ENCODE peak calls at places on chromosomes 7 and 10, in four cellular contexts. One of them, this sample, is unnamed.

GRCh38 chr10:22740180-22740579 is 25.8 kb upstream of the PIP4K2A start:
- DNase-seq in psoas muscle: no peak
- DNase-seq in A549: no peak
- DNase-seq in right cardiac atrium: no peak
- DNase-seq in this sample: no peak

GRCh38 chr7:108427766-108428165 is 28.5 kb downstream of the NRCAM start:
- DNase-seq in A549: no peak
- DNase-seq in psoas muscle: no peak
- DNase-seq in right cardiac atrium: no peak
- DNase-seq in this sample: no peak

GRCh38 chr10:89275383-89275782 is 23.8 kb upstream of the LIPA start:
- DNase-seq in psoas muscle: no peak
- DNase-seq in right cardiac atrium: no peak
- DNase-seq in A549: no peak
- DNase-seq in this sample: no peak

GRCh38 chr7:2546776-2547586 is 8.3 kb downstream of the BRAT1 start:
- DNase-seq in A549: no peak
- DNase-seq in right cardiac atrium: peak
- DNase-seq in psoas muscle: no peak
- DNase-seq in this sample: no peak

GRCh38 chr10:96747734-96748550 is 27.6 kb upstream of the PIK3AP1 start:
- DNase-seq in psoas muscle: no peak
- DNase-seq in right cardiac atrium: no peak
- DNase-seq in A549: no peak
- DNase-seq in this sample: no peak

GRCh38 chr7:33719059-33719581 is 186.2 kb upstream of the BMPER start:
- DNase-seq in right cardiac atrium: peak
- DNase-seq in A549: no peak
- DNase-seq in psoas muscle: peak
- DNase-seq in this sample: peak

GRCh38 chr10:9096288-9096687 is 1041.8 kb downstream of the GATA3 start:
- DNase-seq in A549: no peak
- DNase-seq in right cardiac atrium: no peak
- DNase-seq in psoas muscle: no peak
- DNase-seq in this sample: no peak

GRCh38 chr10:58608356-58608755 is 95.7 kb downstream of the BICC1 start:
- DNase-seq in A549: no peak
- DNase-seq in right cardiac atrium: no peak
- DNase-seq in psoas muscle: no peak
- DNase-seq in this sample: no peak

GRCh38 chr7:55546826-55547225 is 25.5 kb downstream of the VOPP1 start:
- DNase-seq in A549: peak
- DNase-seq in psoas muscle: peak
- DNase-seq in right cardiac atrium: peak
- DNase-seq in this sample: no peak

GRCh38 chr10:70295321-70295720 is 11.5 kb upstream of the NPFFR1 start:
- DNase-seq in psoas muscle: no peak
- DNase-seq in A549: no peak
- DNase-seq in right cardiac atrium: peak
- DNase-seq in this sample: no peak

GRCh38 chr7:27214587-27214950 is 14.7 kb upstream of the HOXA13 start:
- DNase-seq in right cardiac atrium: no peak
- DNase-seq in psoas muscle: no peak
- DNase-seq in A549: no peak
- DNase-seq in this sample: no peak

GRCh38 chr10:10551595-10551994 is 466.1 kb upstream of the CELF2 start:
- DNase-seq in psoas muscle: no peak
- DNase-seq in A549: no peak
- DNase-seq in right cardiac atrium: no peak
- DNase-seq in this sample: no peak

GRCh38 chr7:50814166-50814565 is 31.5 kb upstream of the GRB10 start:
- DNase-seq in A549: no peak
- DNase-seq in psoas muscle: no peak
- DNase-seq in right cardiac atrium: no peak
- DNase-seq in this sample: no peak

GRCh38 chr7:100952641-100953040 is 3.3 kb downstream of the MUC3A start:
- DNase-seq in right cardiac atrium: no peak
- DNase-seq in psoas muscle: no peak
- DNase-seq in A549: no peak
- DNase-seq in this sample: no peak

GRCh38 chr7:139426258-139427028 is 57.0 kb downstream of the KLRG2 start:
- DNase-seq in psoas muscle: no peak
- DNase-seq in right cardiac atrium: no peak
- DNase-seq in A549: no peak
- DNase-seq in this sample: no peak

GRCh38 chr10:30811665-30812017 is 182.1 kb upstream of the LYZL2 start:
- DNase-seq in right cardiac atrium: no peak
- DNase-seq in A549: no peak
- DNase-seq in psoas muscle: no peak
- DNase-seq in this sample: no peak

GRCh38 chr10:74179124-74179710 is 28.2 kb downstream of the ADK start:
- DNase-seq in right cardiac atrium: no peak
- DNase-seq in psoas muscle: no peak
- DNase-seq in A549: no peak
- DNase-seq in this sample: no peak

GRCh38 chr7:137992738-137993394 is 9.0 kb downstream of the CREB3L2 start:
- DNase-seq in right cardiac atrium: peak
- DNase-seq in psoas muscle: peak
- DNase-seq in A549: no peak
- DNase-seq in this sample: no peak

GRCh38 chr10:119341236-119342016 is 134.1 kb downstream of the GRK5 start:
- DNase-seq in psoas muscle: peak
- DNase-seq in right cardiac atrium: peak
- DNase-seq in A549: peak
- DNase-seq in this sample: no peak

GRCh38 chr7:919924-920341 is 34.5 kb downstream of the ADAP1 start:
- DNase-seq in right cardiac atrium: peak
- DNase-seq in psoas muscle: peak
- DNase-seq in A549: no peak
- DNase-seq in this sample: no peak

GRCh38 chr10:30732671-30733070 is 103.1 kb upstream of the LYZL2 start:
- DNase-seq in A549: no peak
- DNase-seq in psoas muscle: no peak
- DNase-seq in right cardiac atrium: no peak
- DNase-seq in this sample: no peak

GRCh38 chr10:34116780-34117179 is 698.3 kb downstream of the PARD3 start:
- DNase-seq in A549: no peak
- DNase-seq in right cardiac atrium: no peak
- DNase-seq in psoas muscle: no peak
- DNase-seq in this sample: no peak

GRCh38 chr7:37831214-37831613 is 17.2 kb upstream of the NME8 start:
- DNase-seq in A549: no peak
- DNase-seq in right cardiac atrium: no peak
- DNase-seq in psoas muscle: no peak
- DNase-seq in this sample: no peak

GRCh38 chr10:126902157-126902556 is 3.1 kb upstream of the DOCK1 start:
- DNase-seq in psoas muscle: no peak
- DNase-seq in A549: peak
- DNase-seq in right cardiac atrium: no peak
- DNase-seq in this sample: no peak

GRCh38 chr7:157488326-157488725 is 151.5 kb downstream of the DNAJB6 start:
- DNase-seq in A549: no peak
- DNase-seq in psoas muscle: no peak
- DNase-seq in right cardiac atrium: no peak
- DNase-seq in this sample: no peak

GRCh38 chr10:18582803-18583202 is 68.6 kb downstream of the NSUN6 start:
- DNase-seq in A549: no peak
- DNase-seq in psoas muscle: no peak
- DNase-seq in right cardiac atrium: no peak
- DNase-seq in this sample: no peak

GRCh38 chr7:29866490-29866930 is 60.2 kb downstream of the WIPF3 start:
- DNase-seq in right cardiac atrium: peak
- DNase-seq in psoas muscle: peak
- DNase-seq in A549: no peak
- DNase-seq in this sample: no peak

GRCh38 chr7:35776686-35777085 is 24.2 kb upstream of the SEPTIN7 start:
- DNase-seq in right cardiac atrium: no peak
- DNase-seq in A549: no peak
- DNase-seq in psoas muscle: no peak
- DNase-seq in this sample: no peak

GRCh38 chr7:47503283-47503682 is 78.6 kb downstream of the TNS3 start:
- DNase-seq in right cardiac atrium: no peak
- DNase-seq in A549: no peak
- DNase-seq in psoas muscle: peak
- DNase-seq in this sample: no peak
- H3K27ac ChIP-seq in right cardiac atrium: no peak
- H3K27ac ChIP-seq in A549: peak
- H3K27ac ChIP-seq in psoas muscle: no peak
- H3K27ac ChIP-seq in this sample: no peak

DNA sequence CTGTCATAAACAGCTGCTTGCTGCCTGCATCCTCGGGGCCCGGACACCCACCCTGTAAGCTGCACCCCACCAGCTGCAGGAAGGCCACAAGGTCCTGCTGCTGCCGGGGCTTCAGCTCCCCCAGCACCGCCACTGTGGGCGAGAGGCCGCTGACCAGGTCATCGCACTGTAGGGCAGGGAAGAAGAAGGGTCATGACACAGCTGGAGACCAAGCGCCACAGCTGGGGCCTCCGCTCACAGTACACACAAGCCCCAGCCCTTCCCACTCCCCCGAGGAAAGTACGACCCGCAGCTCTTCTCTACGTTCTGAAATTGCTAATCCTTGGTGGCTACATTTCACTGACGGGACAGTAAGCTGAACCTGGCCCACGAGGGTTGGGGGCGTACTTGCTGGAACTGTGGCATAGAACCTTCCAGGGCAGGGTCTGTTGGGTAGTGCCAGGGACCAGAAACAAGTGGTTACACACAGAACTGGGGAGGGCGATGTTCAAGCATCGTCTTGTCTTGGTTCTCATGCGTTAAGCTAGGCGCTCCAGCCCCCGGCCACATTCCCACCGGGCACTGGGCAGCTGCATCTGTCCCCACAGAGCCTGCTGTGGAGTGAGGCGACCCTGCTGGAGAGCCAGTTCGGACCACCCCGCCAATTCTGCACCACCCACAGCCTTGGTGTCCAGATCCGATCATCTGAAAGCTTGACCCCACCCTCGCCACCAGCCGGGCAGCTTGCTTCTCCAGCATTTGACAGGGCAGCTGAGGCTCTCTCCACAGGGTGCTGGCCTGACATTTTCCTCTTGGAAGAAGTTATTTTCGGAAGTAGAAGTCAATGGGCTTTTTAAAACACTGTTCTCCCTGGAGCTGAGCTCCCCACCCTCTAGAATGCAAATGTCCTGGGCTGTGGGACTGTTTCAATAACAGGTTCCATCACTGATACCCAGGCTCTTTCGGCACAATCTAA is 50.8 kb downstream of the GSDME start:
- DNase-seq in right cardiac atrium: peak
- DNase-seq in psoas muscle: no peak
- DNase-seq in A549: no peak
- DNase-seq in this sample: no peak
- H3K27ac ChIP-seq in right cardiac atrium: no peak
- H3K27ac ChIP-seq in psoas muscle: peak
- H3K27ac ChIP-seq in A549: no peak
- H3K27ac ChIP-seq in this sample: no peak

DNA sequence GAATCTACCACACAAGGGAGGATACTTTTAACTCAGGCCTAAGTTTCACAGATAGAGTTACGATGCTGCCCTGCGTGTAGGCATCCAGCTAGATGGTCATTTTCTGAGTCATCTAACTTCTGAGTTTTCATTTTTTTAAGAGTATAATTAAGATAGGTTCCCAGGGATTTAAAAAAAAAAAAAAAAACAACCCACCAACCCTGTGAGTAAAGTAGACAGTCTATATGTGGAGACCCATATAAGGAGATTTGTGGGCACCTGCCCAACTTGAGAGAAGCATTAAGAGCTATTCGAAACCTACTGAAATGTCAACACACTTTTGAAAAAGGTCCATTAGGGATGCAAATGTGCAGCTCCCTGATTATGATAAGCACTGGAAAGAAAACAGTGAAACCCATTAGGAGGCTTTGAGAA is 257.3 kb downstream of the TRIL start:
- DNase-seq in A549: no peak
- DNase-seq in right cardiac atrium: no peak
- DNase-seq in psoas muscle: no peak
- DNase-seq in this sample: no peak
- H3K27ac ChIP-seq in A549: no peak
- H3K27ac ChIP-seq in right cardiac atrium: no peak
- H3K27ac ChIP-seq in psoas muscle: peak
- H3K27ac ChIP-seq in this sample: peak

GRCh38 chr7:94062372-94062771 is 58.2 kb upstream of the BET1 start:
- DNase-seq in A549: no peak
- DNase-seq in psoas muscle: no peak
- DNase-seq in right cardiac atrium: no peak
- DNase-seq in this sample: no peak

GRCh38 chr7:94061316-94061715 is 57.2 kb upstream of the BET1 start:
- DNase-seq in right cardiac atrium: no peak
- DNase-seq in A549: no peak
- DNase-seq in psoas muscle: no peak
- DNase-seq in this sample: no peak

GRCh38 chr7:94067506-94067905 is 63.4 kb upstream of the BET1 start:
- DNase-seq in psoas muscle: no peak
- DNase-seq in A549: no peak
- DNase-seq in right cardiac atrium: no peak
- DNase-seq in this sample: no peak

GRCh38 chr7:94067047-94067446 is 62.9 kb upstream of the BET1 start:
- DNase-seq in psoas muscle: no peak
- DNase-seq in A549: no peak
- DNase-seq in right cardiac atrium: no peak
- DNase-seq in this sample: no peak

DNA sequence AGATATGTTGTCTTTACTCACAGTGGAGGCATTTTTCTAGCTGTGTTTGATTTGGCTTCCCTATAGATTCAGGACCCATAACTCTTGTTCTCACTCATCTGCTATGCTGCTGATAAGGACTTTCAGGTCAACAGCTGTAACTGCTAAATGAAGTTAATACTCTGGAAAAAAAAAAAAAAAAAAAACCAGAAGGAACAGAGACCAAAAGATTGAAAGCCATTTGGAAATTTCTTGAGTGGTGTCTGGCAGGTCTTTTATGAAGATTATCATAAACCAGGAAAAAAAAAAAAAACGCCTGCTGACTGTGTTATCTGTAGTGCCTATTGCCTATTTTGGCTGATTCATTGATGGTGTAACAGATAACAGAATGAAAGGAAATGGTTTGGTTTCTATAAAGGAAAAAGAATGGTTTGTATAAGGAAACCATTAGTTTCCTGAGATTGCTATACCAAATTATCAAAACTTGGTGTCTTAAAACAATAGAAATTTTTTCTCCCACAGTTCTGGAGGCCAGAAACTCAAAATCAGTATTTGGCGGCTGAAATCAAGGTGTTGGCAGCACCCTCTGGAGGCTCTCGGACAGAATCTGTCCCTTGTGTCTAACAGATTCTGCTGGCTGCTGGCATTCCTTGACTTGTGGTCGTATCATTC is 60.5 kb upstream of the BET1 start:
- DNase-seq in psoas muscle: no peak
- DNase-seq in right cardiac atrium: no peak
- DNase-seq in A549: no peak
- DNase-seq in this sample: no peak
- H3K27ac ChIP-seq in psoas muscle: no peak
- H3K27ac ChIP-seq in right cardiac atrium: no peak
- H3K27ac ChIP-seq in A549: no peak
- H3K27ac ChIP-seq in this sample: no peak

This sample was measured in substantia nigra.